ENCODE peak calls at places on chromosomes 12 and 14, in four cellular contexts. E is Panc1, K is tibial nerve, D is mucosa of descending colon. P is an unnamed sample.

GRCh38 chr12:20369164-20370000 is 1.0 kb downstream of the PDE3A start:
- DNase-seq in E (no peak), K (peak; percentile 44), D (peak; percentile 88), P (peak; percentile 9)

GRCh38 chr14:99189201-99189801 is 82.7 kb downstream of the BCL11B start:
- DNase-seq in E (no peak), K (no peak), D (no peak), P (no peak)

GRCh38 chr12:129089576-129089975 is 236.3 kb downstream of the GLT1D1 start:
- DNase-seq in E (no peak), K (no peak), D (no peak), P (no peak)

GRCh38 chr14:72089625-72090024 is 157.4 kb downstream of the RGS6 start:
- DNase-seq in E (no peak), K (no peak), D (no peak), P (no peak)

GRCh38 chr12:1859643-1860042 is 39.3 kb downstream of the LRTM2 start:
- DNase-seq in E (no peak), K (no peak), D (no peak), P (no peak)

GRCh38 chr12:100656141-100656540 is 82.7 kb downstream of the GAS2L3 start:
- DNase-seq in E (no peak), K (no peak), D (no peak), P (no peak)

GRCh38 chr14:101064718-101065117 is 161.2 kb upstream of the RTL1 start:
- DNase-seq in E (no peak), K (peak; percentile 3), D (no peak), P (no peak)

GRCh38 chr12:51891843-51892242 is 3.9 kb downstream of the ANKRD33 start:
- DNase-seq in E (no peak), K (no peak), D (no peak), P (no peak)

GRCh38 chr12:179131-179884 is 34.6 kb downstream of the SLC6A12 start:
- DNase-seq in E (no peak), K (no peak), D (no peak), P (no peak)

GRCh38 chr12:115070313-115070712 is 386.3 kb upstream of the TBX3 start:
- DNase-seq in E (no peak), K (no peak), D (no peak), P (no peak)

GRCh38 chr12:209851-210250 is 4.1 kb downstream of the SLC6A12 start:
- DNase-seq in E (no peak), K (no peak), D (no peak), P (no peak)

GRCh38 chr12:131171029-131171428 is 217.3 kb downstream of the ADGRD1 start:
- DNase-seq in E (no peak), K (no peak), D (no peak), P (no peak)

GRCh38 chr12:52005903-52006703 is 643 bp upstream of the TAMALIN start:
- DNase-seq in E (no peak), K (no peak), D (peak; percentile 61), P (peak; percentile 59)

GRCh38 chr12:124592481-124593160 is 25.2 kb upstream of the NCOR2 start:
- DNase-seq in E (no peak), K (no peak), D (peak; percentile 56), P (no peak)

GRCh38 chr12:113097716-113098427 is 37.7 kb downstream of the RASAL1 start:
- DNase-seq in E (no peak), K (peak; percentile 37), D (no peak), P (no peak)

GRCh38 chr12:48351022-48351708 is 446 bp upstream of the ZNF641 start:
- DNase-seq in E (peak; percentile 32), K (peak; percentile 61), D (no peak), P (no peak)

GRCh38 chr12:25723921-25724491 is 170.9 kb upstream of the LMNTD1 start:
- DNase-seq in E (no peak), K (no peak), D (no peak), P (no peak)

GRCh38 chr14:105091335-105092123 is 26.3 kb upstream of the GPR132 start:
- DNase-seq in E (no peak), K (no peak), D (peak; percentile 96), P (no peak)

GRCh38 chr14:92686411-92686762 is 62.0 kb downstream of the LGMN start:
- DNase-seq in E (no peak), K (no peak), D (no peak), P (no peak)

GRCh38 chr14:92686763-92687427 is 61.5 kb downstream of the LGMN start:
- DNase-seq in E (no peak), K (peak; percentile 67), D (peak; percentile 89), P (peak; percentile 63)

GRCh38 chr14:92687681-92688433 is 60.6 kb downstream of the LGMN start:
- DNase-seq in E (no peak), K (no peak), D (peak; percentile 46), P (no peak)

GRCh38 chr14:92684801-92685560 is 63.4 kb downstream of the LGMN start:
- DNase-seq in E (no peak), K (no peak), D (no peak), P (no peak)

GRCh38 chr14:92685784-92686355 is 62.6 kb downstream of the LGMN start:
- DNase-seq in E (no peak), K (no peak), D (peak; percentile 20), P (no peak)
- H3K36me3 ChIP-seq in E (no peaks in the 10 kb centered on the region), K (peaks cover 52% of the 10 kb centered on the region), D (no peaks in the 10 kb centered on the region), P (peaks cover 6% of the 10 kb centered on the region)

GRCh38 chr12:122834229-122834920 is 882 bp upstream of the HIP1R start:
- DNase-seq in E (no peak), K (no peak), D (peak; percentile 67), P (no peak)
- TF ChIP-seq CTCF in E (no peak), K (no peak), D (no peak), P (no peak)

GRCh38 chr12:123319273-123319672 is 45.4 kb downstream of the SBNO1 start:
- DNase-seq in E (no peak), K (no peak), D (no peak), P (no peak)

GRCh38 chr12:123319826-123320225 is 44.8 kb downstream of the SBNO1 start:
- DNase-seq in E (no peak), K (no peak), D (no peak), P (no peak)
- H3K36me3 ChIP-seq in E (peaks cover 47% of the 10 kb centered on the region), K (peaks cover 100% of the 10 kb centered on the region), D (peaks cover 8% of the 10 kb centered on the region), P (peaks cover 12% of the 10 kb centered on the region)

DNA sequence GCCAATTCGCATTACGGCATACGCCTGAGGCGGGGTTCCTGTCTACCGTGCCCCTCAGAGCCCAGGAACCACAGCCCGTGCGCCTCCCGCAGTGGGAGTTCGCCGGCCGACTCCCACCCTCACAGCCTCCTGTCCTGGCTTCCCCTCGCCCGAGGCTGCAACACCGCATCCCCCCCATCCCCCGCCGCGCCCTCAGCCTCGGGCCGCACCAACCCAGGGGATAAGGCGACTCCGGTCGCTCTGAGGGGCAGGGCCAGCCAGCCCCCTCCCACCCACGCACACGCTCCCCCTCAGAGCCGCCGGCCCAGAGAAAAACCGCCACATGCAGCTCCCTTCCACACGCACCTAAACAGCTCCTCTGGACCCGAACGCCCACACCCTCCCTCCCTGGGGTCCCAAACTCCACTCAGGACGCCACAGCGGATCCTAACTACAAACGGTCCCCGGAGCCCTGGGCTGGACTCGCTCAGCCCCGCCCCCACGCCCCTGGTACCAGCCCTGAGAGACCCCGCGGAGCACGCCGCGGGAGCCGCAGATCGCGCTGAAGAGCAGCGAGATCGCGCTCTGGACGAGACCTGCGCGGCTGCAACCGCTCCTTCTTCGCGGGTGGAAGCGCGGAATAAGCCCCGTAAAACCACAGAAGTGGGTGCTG is at the start of gene C14orf39:
- DNase-seq in E (no peak), K (no peak), D (no peak), P (peak; percentile 16)
- TF ChIP-seq CTCF in E (no peak), K (no peak), D (no peak), P (no peak)

P was measured in GM06990.